ENCODE peak calls at places on chromosomes 4 and X, in five cellular contexts. One of them, this sample, is unnamed.
A peak's percentile ranks its signal among the peaks of the same experiment; 100 is the strongest.

GRCh38 chr4:173917255-173917960 is 366.1 kb downstream of the FBXO8 start:
- DNase-seq in DMS153: no peak
- DNase-seq in nephron progenitor cell: no peak
- DNase-seq in anterior cingulate cortex: no peak
- DNase-seq in stimulated activated CD8-positive, alpha-beta memory T cell treated with anti-CD3 and anti-CD28 coated beads, Interleukin-7, amount 100 ng/mL, for 1 hour: no peak
- DNase-seq in this sample: no peak

GRCh38 chr4:163679189-163679588 is 184.7 kb downstream of the TMA16 start:
- DNase-seq in DMS153: peak; percentile 1
- DNase-seq in nephron progenitor cell: no peak
- DNase-seq in anterior cingulate cortex: no peak
- DNase-seq in stimulated activated CD8-positive, alpha-beta memory T cell treated with anti-CD3 and anti-CD28 coated beads, Interleukin-7, amount 100 ng/mL, for 1 hour: no peak
- DNase-seq in this sample: peak; percentile 23

GRCh38 chr4:572594-572993 is 3.5 kb downstream of the TMEM271 start:
- DNase-seq in DMS153: no peak
- DNase-seq in nephron progenitor cell: no peak
- DNase-seq in anterior cingulate cortex: no peak
- DNase-seq in stimulated activated CD8-positive, alpha-beta memory T cell treated with anti-CD3 and anti-CD28 coated beads, Interleukin-7, amount 100 ng/mL, for 1 hour: no peak
- DNase-seq in this sample: no peak

GRCh38 chrX:37658352-37659030 is 27.1 kb upstream of the XK start:
- DNase-seq in DMS153: no peak
- DNase-seq in nephron progenitor cell: no peak
- DNase-seq in anterior cingulate cortex: no peak
- DNase-seq in stimulated activated CD8-positive, alpha-beta memory T cell treated with anti-CD3 and anti-CD28 coated beads, Interleukin-7, amount 100 ng/mL, for 1 hour: no peak
- DNase-seq in this sample: no peak

GRCh38 chr4:10333942-10334341 is 123.3 kb downstream of the ZNF518B start:
- DNase-seq in DMS153: no peak
- DNase-seq in nephron progenitor cell: no peak
- DNase-seq in anterior cingulate cortex: no peak
- DNase-seq in stimulated activated CD8-positive, alpha-beta memory T cell treated with anti-CD3 and anti-CD28 coated beads, Interleukin-7, amount 100 ng/mL, for 1 hour: no peak
- DNase-seq in this sample: no peak

GRCh38 chr4:151013944-151014343 is 1.1 kb downstream of the LRBA start:
- DNase-seq in DMS153: no peak
- DNase-seq in nephron progenitor cell: no peak
- DNase-seq in anterior cingulate cortex: no peak
- DNase-seq in stimulated activated CD8-positive, alpha-beta memory T cell treated with anti-CD3 and anti-CD28 coated beads, Interleukin-7, amount 100 ng/mL, for 1 hour: no peak
- DNase-seq in this sample: no peak

GRCh38 chr4:151744614-151745013 is 16.2 kb downstream of the GATB start:
- DNase-seq in DMS153: no peak
- DNase-seq in nephron progenitor cell: no peak
- DNase-seq in anterior cingulate cortex: no peak
- DNase-seq in stimulated activated CD8-positive, alpha-beta memory T cell treated with anti-CD3 and anti-CD28 coated beads, Interleukin-7, amount 100 ng/mL, for 1 hour: no peak
- DNase-seq in this sample: peak; percentile 18

GRCh38 chrX:136065044-136065671 is 79.9 kb downstream of the SLC9A6 start:
- DNase-seq in DMS153: no peak
- DNase-seq in nephron progenitor cell: peak; percentile 4
- DNase-seq in anterior cingulate cortex: peak; percentile 3
- DNase-seq in stimulated activated CD8-positive, alpha-beta memory T cell treated with anti-CD3 and anti-CD28 coated beads, Interleukin-7, amount 100 ng/mL, for 1 hour: no peak
- DNase-seq in this sample: peak; percentile 55

GRCh38 chr4:56995525-56995924 is 16.8 kb downstream of the POLR2B start:
- DNase-seq in DMS153: no peak
- DNase-seq in nephron progenitor cell: no peak
- DNase-seq in anterior cingulate cortex: peak; percentile 70
- DNase-seq in stimulated activated CD8-positive, alpha-beta memory T cell treated with anti-CD3 and anti-CD28 coated beads, Interleukin-7, amount 100 ng/mL, for 1 hour: no peak
- DNase-seq in this sample: no peak

GRCh38 chr4:82745173-82745842 is 53.3 kb downstream of the SCD5 start:
- DNase-seq in DMS153: no peak
- DNase-seq in nephron progenitor cell: no peak
- DNase-seq in anterior cingulate cortex: no peak
- DNase-seq in stimulated activated CD8-positive, alpha-beta memory T cell treated with anti-CD3 and anti-CD28 coated beads, Interleukin-7, amount 100 ng/mL, for 1 hour: no peak
- DNase-seq in this sample: no peak

GRCh38 chrX:122504026-122504425 is 680.1 kb upstream of the GRIA3 start:
- DNase-seq in DMS153: peak; percentile 79
- DNase-seq in nephron progenitor cell: no peak
- DNase-seq in anterior cingulate cortex: no peak
- DNase-seq in stimulated activated CD8-positive, alpha-beta memory T cell treated with anti-CD3 and anti-CD28 coated beads, Interleukin-7, amount 100 ng/mL, for 1 hour: no peak
- DNase-seq in this sample: no peak

GRCh38 chr4:152364883-152365282 is 171.0 kb downstream of the FBXW7 start:
- DNase-seq in DMS153: no peak
- DNase-seq in nephron progenitor cell: no peak
- DNase-seq in anterior cingulate cortex: no peak
- DNase-seq in stimulated activated CD8-positive, alpha-beta memory T cell treated with anti-CD3 and anti-CD28 coated beads, Interleukin-7, amount 100 ng/mL, for 1 hour: no peak
- DNase-seq in this sample: no peak

GRCh38 chr4:74659576-74660411 is 134.5 kb downstream of the BTC start:
- DNase-seq in DMS153: no peak
- DNase-seq in nephron progenitor cell: no peak
- DNase-seq in anterior cingulate cortex: no peak
- DNase-seq in stimulated activated CD8-positive, alpha-beta memory T cell treated with anti-CD3 and anti-CD28 coated beads, Interleukin-7, amount 100 ng/mL, for 1 hour: no peak
- DNase-seq in this sample: no peak

GRCh38 chr4:87152310-87153061 is 67.9 kb downstream of the KLHL8 start:
- DNase-seq in DMS153: no peak
- DNase-seq in nephron progenitor cell: no peak
- DNase-seq in anterior cingulate cortex: no peak
- DNase-seq in stimulated activated CD8-positive, alpha-beta memory T cell treated with anti-CD3 and anti-CD28 coated beads, Interleukin-7, amount 100 ng/mL, for 1 hour: no peak
- DNase-seq in this sample: peak; percentile 15

GRCh38 chr4:11105715-11106114 is 323.0 kb downstream of the HS3ST1 start:
- DNase-seq in DMS153: no peak
- DNase-seq in nephron progenitor cell: no peak
- DNase-seq in anterior cingulate cortex: no peak
- DNase-seq in stimulated activated CD8-positive, alpha-beta memory T cell treated with anti-CD3 and anti-CD28 coated beads, Interleukin-7, amount 100 ng/mL, for 1 hour: no peak
- DNase-seq in this sample: no peak

GRCh38 chrX:132271330-132271729 is 52.1 kb upstream of the RAP2C start:
- DNase-seq in DMS153: no peak
- DNase-seq in nephron progenitor cell: no peak
- DNase-seq in anterior cingulate cortex: no peak
- DNase-seq in stimulated activated CD8-positive, alpha-beta memory T cell treated with anti-CD3 and anti-CD28 coated beads, Interleukin-7, amount 100 ng/mL, for 1 hour: no peak
- DNase-seq in this sample: no peak

GRCh38 chrX:103513067-103513466 is 6.2 kb downstream of the RAB40A start:
- DNase-seq in DMS153: no peak
- DNase-seq in nephron progenitor cell: no peak
- DNase-seq in anterior cingulate cortex: no peak
- DNase-seq in stimulated activated CD8-positive, alpha-beta memory T cell treated with anti-CD3 and anti-CD28 coated beads, Interleukin-7, amount 100 ng/mL, for 1 hour: no peak
- DNase-seq in this sample: no peak

GRCh38 chr4:137417676-137418075 is 114.6 kb downstream of the PCDH18 start:
- DNase-seq in DMS153: no peak
- DNase-seq in nephron progenitor cell: no peak
- DNase-seq in anterior cingulate cortex: no peak
- DNase-seq in stimulated activated CD8-positive, alpha-beta memory T cell treated with anti-CD3 and anti-CD28 coated beads, Interleukin-7, amount 100 ng/mL, for 1 hour: no peak
- DNase-seq in this sample: no peak

GRCh38 chr4:73885570-73886230 is 16.5 kb downstream of the CXCL1 start:
- DNase-seq in DMS153: no peak
- DNase-seq in nephron progenitor cell: no peak
- DNase-seq in anterior cingulate cortex: no peak
- DNase-seq in stimulated activated CD8-positive, alpha-beta memory T cell treated with anti-CD3 and anti-CD28 coated beads, Interleukin-7, amount 100 ng/mL, for 1 hour: no peak
- DNase-seq in this sample: no peak

GRCh38 chrX:134676440-134676839 is 18.2 kb upstream of the PLAC1 start:
- DNase-seq in DMS153: no peak
- DNase-seq in nephron progenitor cell: no peak
- DNase-seq in anterior cingulate cortex: no peak
- DNase-seq in stimulated activated CD8-positive, alpha-beta memory T cell treated with anti-CD3 and anti-CD28 coated beads, Interleukin-7, amount 100 ng/mL, for 1 hour: no peak
- DNase-seq in this sample: no peak

GRCh38 chr4:70269674-70270073 is 27.3 kb downstream of the CSN3 start:
- DNase-seq in DMS153: no peak
- DNase-seq in nephron progenitor cell: no peak
- DNase-seq in anterior cingulate cortex: no peak
- DNase-seq in stimulated activated CD8-positive, alpha-beta memory T cell treated with anti-CD3 and anti-CD28 coated beads, Interleukin-7, amount 100 ng/mL, for 1 hour: no peak
- DNase-seq in this sample: no peak